ENCODE peak calls at places on chromosomes 16 and 17, in six cellular contexts. I, S, G, D, A and C are unnamed samples. For H3K36me3 and H3K27me3, the result is how much of the 10 kb centered on the place peaks cover.

GRCh38 chr16:86195863-86196630 is 297.1 kb downstream of the IRF8 start:
- DNase-seq in I (no peak), S (no peak), G (no peak), D (no peak), A (no peak), C (peak)

GRCh38 chr16:74759564-74759963 is 15.1 kb downstream of the FA2H start:
- DNase-seq in I (no peak), S (no peak), G (no peak), D (no peak), A (no peak), C (no peak)

GRCh38 chr17:31318298-31319190 is 2.9 kb downstream of the EVI2A start:
- DNase-seq in I (peak), S (peak), G (no peak), D (peak), A (peak), C (no peak)

GRCh38 chr16:4987580-4988374 is 29.6 kb downstream of the SEC14L5 start:
- DNase-seq in I (no peak), S (no peak), G (no peak), D (peak), A (no peak), C (no peak)

GRCh38 chr17:77610518-77610893 is 348.0 kb upstream of the TNRC6C start:
- DNase-seq in I (no peak), S (no peak), G (peak), D (peak), A (no peak), C (no peak)

GRCh38 chr17:27602721-27603445 is 28.1 kb upstream of the LGALS9 start:
- DNase-seq in I (peak), S (peak), G (peak), D (peak), A (peak), C (peak)

GRCh38 chr16:10782628-10783027 is 36.0 kb downstream of the TVP23A start:
- DNase-seq in I (no peak), S (no peak), G (no peak), D (no peak), A (no peak), C (no peak)

GRCh38 chr16:57884655-57885133 is 82.4 kb upstream of the KIFC3 start:
- DNase-seq in I (no peak), S (no peak), G (peak), D (no peak), A (no peak), C (no peak)

GRCh38 chr16:66344533-66345145 is 21.9 kb upstream of the CDH5 start:
- DNase-seq in I (no peak), S (peak), G (peak), D (peak), A (no peak), C (no peak)

GRCh38 chr16:4937782-4938682 is 1.1 kb upstream of the PPL start:
- DNase-seq in I (no peak), S (no peak), G (no peak), D (no peak), A (no peak), C (no peak)

GRCh38 chr16:50278251-50278650 is 11.9 kb downstream of the ADCY7 start:
- DNase-seq in I (no peak), S (no peak), G (no peak), D (no peak), A (no peak), C (no peak)

GRCh38 chr16:57619606-57620315 is 8.7 kb upstream of the ADGRG1 start:
- DNase-seq in I (no peak), S (no peak), G (no peak), D (peak), A (peak), C (no peak)

GRCh38 chr16:49590166-49590871 is 216.7 kb downstream of the C16orf78 start:
- DNase-seq in I (no peak), S (no peak), G (no peak), D (no peak), A (no peak), C (no peak)

GRCh38 chr16:72884037-72884436 is 163.9 kb downstream of the ZFHX3 start:
- DNase-seq in I (no peak), S (peak), G (no peak), D (no peak), A (no peak), C (no peak)

GRCh38 chr16:1902547-1903219 is 15.5 kb downstream of the HS3ST6 start:
- DNase-seq in I (no peak), S (no peak), G (no peak), D (no peak), A (no peak), C (no peak)

GRCh38 chr17:78019367-78019975 is 61.0 kb downstream of the TNRC6C start:
- DNase-seq in I (no peak), S (peak), G (no peak), D (no peak), A (no peak), C (no peak)

GRCh38 chr17:49454050-49454449 is 39.4 kb upstream of the PHB1 start:
- DNase-seq in I (no peak), S (peak), G (no peak), D (no peak), A (peak), C (no peak)

DNA sequence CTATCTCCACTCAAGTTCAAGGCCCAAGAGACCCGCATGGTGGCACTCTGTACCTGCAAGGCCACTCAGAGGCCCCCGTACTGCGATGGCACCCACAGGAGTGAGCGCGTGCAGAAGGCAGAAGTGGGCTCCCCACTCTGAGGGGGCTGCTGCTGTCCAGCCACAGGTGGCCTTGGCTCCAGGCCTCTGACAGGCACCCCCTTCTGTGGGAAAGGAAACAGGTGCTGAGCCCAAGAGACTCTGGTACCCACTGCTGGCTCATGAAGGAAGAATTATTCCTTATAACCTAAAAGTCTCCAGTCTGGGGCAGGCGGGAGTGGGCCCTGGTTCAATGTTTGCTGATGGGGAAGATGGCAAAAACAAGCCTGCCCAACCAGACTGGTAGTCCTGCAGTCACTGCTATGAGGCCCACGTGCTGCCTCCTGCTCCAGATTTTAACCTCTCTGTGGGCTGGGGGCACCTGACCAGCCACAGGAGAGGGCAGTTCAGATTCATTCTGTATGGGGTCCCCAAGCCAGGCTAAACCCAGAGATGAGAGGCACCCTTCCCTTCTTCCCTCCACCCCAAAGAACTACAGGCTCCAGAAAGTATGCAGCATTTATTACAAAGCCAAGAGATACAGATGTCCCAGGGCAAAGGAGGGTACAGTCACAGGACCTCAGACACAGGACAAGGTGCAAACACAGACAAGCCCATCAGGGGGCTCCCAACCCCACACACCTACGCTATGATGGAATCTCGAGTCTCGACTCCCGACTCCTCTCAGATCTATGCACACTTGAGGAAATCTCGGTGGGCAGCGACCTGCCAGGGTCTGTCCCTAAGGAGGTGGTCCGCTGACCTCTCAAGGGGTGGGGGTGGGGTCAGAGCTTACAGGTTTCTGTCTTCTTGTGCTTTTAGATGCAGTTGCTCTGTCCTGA is 3.4 kb downstream of the CISD3 start:
- DNase-seq in I (no peak), S (no peak), G (peak), D (no peak), A (no peak), C (no peak)
- H3K36me3 ChIP-seq in I (under half), S (under half), G (half or more), D (under half), A (under half), C (half or more)

DNA sequence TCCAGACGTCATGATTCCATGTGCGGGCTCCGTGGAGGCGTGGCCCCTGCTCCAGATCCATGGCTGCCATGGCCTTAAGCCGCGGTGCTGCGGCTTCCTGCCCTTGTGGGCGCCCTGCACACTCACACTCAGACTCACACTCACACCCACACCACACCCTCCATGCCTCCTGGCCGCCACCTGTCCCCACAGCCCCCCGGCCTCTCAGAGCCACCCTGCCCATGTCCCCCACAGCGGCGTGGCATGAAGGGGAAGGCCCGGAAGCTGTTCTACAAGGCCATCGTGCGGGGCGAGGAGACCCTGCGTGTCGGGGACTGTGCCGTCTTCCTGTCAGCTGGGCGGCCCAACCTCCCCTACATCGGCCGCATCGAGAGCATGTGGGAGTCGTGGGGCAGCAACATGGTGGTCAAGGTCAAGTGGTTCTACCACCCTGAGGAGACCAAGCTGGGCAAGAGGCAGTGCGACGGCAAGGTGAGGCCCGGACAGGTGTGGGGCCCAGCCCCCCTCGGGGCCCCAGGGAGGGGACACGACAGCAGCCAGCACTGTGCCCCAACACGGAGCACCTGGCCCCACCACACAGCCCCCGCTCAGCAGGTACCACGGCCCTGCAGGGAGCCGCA is 50.0 kb downstream of the ACTG1 start:
- DNase-seq in I (peak), S (no peak), G (no peak), D (no peak), A (no peak), C (no peak)
- H3K27ac ChIP-seq in I (no peak), S (no peak), G (no peak), D (no peak), A (no peak), C (no peak)

GRCh38 chr17:45876539-45876938 is 17.8 kb upstream of the MAPT start:
- DNase-seq in I (no peak), S (no peak), G (no peak), D (no peak), A (no peak), C (no peak)
- H3K27me3 ChIP-seq in I (under half), S (under half), G (under half), D (under half), A (under half), C (half or more)

GRCh38 chr17:64547354-64547753 is 40.6 kb downstream of the CEP95 start:
- DNase-seq in I (no peak), S (no peak), G (no peak), D (no peak), A (no peak), C (no peak)

GRCh38 chr17:64546716-64547115 is 39.9 kb downstream of the CEP95 start:
- DNase-seq in I (no peak), S (no peak), G (no peak), D (no peak), A (no peak), C (no peak)

GRCh38 chr17:64540118-64540776 is 33.5 kb downstream of the CEP95 start:
- DNase-seq in I (no peak), S (no peak), G (no peak), D (no peak), A (no peak), C (no peak)

GRCh38 chr17:64544742-64545141 is 38.0 kb downstream of the CEP95 start:
- DNase-seq in I (no peak), S (no peak), G (no peak), D (no peak), A (no peak), C (no peak)
- H3K36me3 ChIP-seq in I (under half), S (under half), G (half or more), D (under half), A (under half), C (half or more)